ENCODE peak calls at places on chromosomes 16 and 17, in nine cellular contexts. S is endodermal cell, P is fibroblast of lung, I is IMR-90, A is H9, O is tibial nerve, R is astrocyte, C is heart left ventricle, K is prostate gland. B is an unnamed sample.

GRCh38 chr16:50881953-50882352 is 140.1 kb downstream of the CYLD start:
- DNase-seq in S (peak), P (no peak), I (no peak), A (peak), O (no peak), R (no peak), C (no peak), K (no peak), B (no peak)

GRCh38 chr17:66654341-66654740 is 180.6 kb upstream of the CACNG5 start:
- DNase-seq in S (no peak), P (peak), I (peak), A (no peak), O (peak), R (peak), C (no peak), K (no peak), B (no peak)

GRCh38 chr17:31469959-31470358 is 78.5 kb downstream of the RAB11FIP4 start:
- DNase-seq in S (peak), P (no peak), I (no peak), A (peak), O (no peak), R (no peak), C (no peak), K (no peak), B (no peak)

GRCh38 chr16:2278956-2279800 is 11.3 kb upstream of the RNPS1 start:
- DNase-seq in S (peak), P (no peak), I (no peak), A (no peak), O (no peak), R (no peak), C (no peak), K (no peak), B (no peak)

GRCh38 chr17:41015473-41015872 is 6.5 kb upstream of the KRTAP3-1 start:
- DNase-seq in S (no peak), P (no peak), I (no peak), A (no peak), O (no peak), R (no peak), C (no peak), K (no peak), B (no peak)

GRCh38 chr17:49358638-49359247 is 3.3 kb downstream of the ZNF652 start:
- DNase-seq in S (no peak), P (no peak), I (no peak), A (peak), O (no peak), R (no peak), C (no peak), K (no peak), B (no peak)

GRCh38 chr16:87627542-87628245 is 25.4 kb downstream of the JPH3 start:
- DNase-seq in S (no peak), P (no peak), I (no peak), A (no peak), O (no peak), R (no peak), C (no peak), K (no peak), B (no peak)

GRCh38 chr16:25366078-25366477 is 108.4 kb upstream of the ZKSCAN2 start:
- DNase-seq in S (no peak), P (no peak), I (no peak), A (no peak), O (no peak), R (no peak), C (no peak), K (no peak), B (no peak)

GRCh38 chr17:50274142-50274944 is at the start of gene TMEM92:
- DNase-seq in S (peak), P (no peak), I (no peak), A (peak), O (no peak), R (no peak), C (peak), K (no peak), B (no peak)

GRCh38 chr16:27932542-27933178 is 130.9 kb downstream of the GSG1L start:
- DNase-seq in S (no peak), P (no peak), I (no peak), A (no peak), O (no peak), R (no peak), C (no peak), K (no peak), B (peak)

GRCh38 chr17:37650419-37651003 is 7.3 kb upstream of the DDX52 start:
- DNase-seq in S (peak), P (peak), I (peak), A (peak), O (no peak), R (no peak), C (no peak), K (no peak), B (no peak)

GRCh38 chr17:964881-965280 is 14.7 kb downstream of the NXN start:
- DNase-seq in S (peak), P (no peak), I (no peak), A (no peak), O (no peak), R (peak), C (no peak), K (no peak), B (no peak)

GRCh38 chr17:19389386-19389785 is 2.4 kb upstream of the MFAP4 start:
- DNase-seq in S (no peak), P (no peak), I (no peak), A (no peak), O (no peak), R (no peak), C (no peak), K (no peak), B (peak)

GRCh38 chr17:28193241-28193640 is 125.8 kb upstream of the TMEM97 start:
- DNase-seq in S (peak), P (no peak), I (no peak), A (peak), O (peak), R (no peak), C (peak), K (no peak), B (peak)

GRCh38 chr16:77290451-77291110 is 91.4 kb downstream of the SYCE1L start:
- DNase-seq in S (no peak), P (peak), I (peak), A (no peak), O (no peak), R (peak), C (no peak), K (no peak), B (no peak)

GRCh38 chr16:60031751-60032150 is 1297.6 kb upstream of the GOT2 start:
- DNase-seq in S (no peak), P (no peak), I (no peak), A (no peak), O (no peak), R (peak), C (no peak), K (no peak), B (no peak)

GRCh38 chr17:79802736-79803420 is 6.0 kb upstream of the CBX8 start:
- DNase-seq in S (peak), P (no peak), I (no peak), A (peak), O (no peak), R (no peak), C (no peak), K (no peak), B (no peak)

GRCh38 chr16:62404857-62405611 is 368.8 kb upstream of the CDH8 start:
- DNase-seq in S (peak), P (no peak), I (no peak), A (peak), O (no peak), R (no peak), C (no peak), K (no peak), B (no peak)

GRCh38 chr17:9021985-9022552 is 759 bp downstream of the NTN1 start:
- DNase-seq in S (peak), P (peak), I (peak), A (peak), O (no peak), R (peak), C (peak), K (peak), B (peak)

GRCh38 chr17:79970576-79971068 is 65.0 kb downstream of the TBC1D16 start:
- DNase-seq in S (peak), P (peak), I (peak), A (peak), O (no peak), R (no peak), C (no peak), K (no peak), B (no peak)

GRCh38 chr16:74575175-74575804 is 31.6 kb downstream of the GLG1 start:
- DNase-seq in S (no peak), P (no peak), I (no peak), A (no peak), O (no peak), R (no peak), C (no peak), K (no peak), B (no peak)
- TF ChIP-seq CTCF in S (peak), P (no peak), I (no peak), A (peak), O (no peak), R (no peak), C (no peak), K (no peak), B (no peak)

GRCh38 chr16:974001-974601 is 3.3 kb upstream of the LMF1 start:
- DNase-seq in S (no peak), P (no peak), I (no peak), A (no peak), O (no peak), R (no peak), C (no peak), K (no peak), B (no peak)

GRCh38 chr16:971981-972315 is 1.2 kb upstream of the LMF1 start:
- DNase-seq in S (no peak), P (no peak), I (no peak), A (no peak), O (no peak), R (no peak), C (no peak), K (no peak), B (no peak)

GRCh38 chr16:974606-975312 is 4.0 kb upstream of the LMF1 start:
- DNase-seq in S (no peak), P (no peak), I (no peak), A (no peak), O (no peak), R (no peak), C (no peak), K (no peak), B (no peak)

GRCh38 chr16:972316-973002 is 1.7 kb upstream of the LMF1 start:
- DNase-seq in S (no peak), P (no peak), I (no peak), A (no peak), O (no peak), R (no peak), C (no peak), K (no peak), B (no peak)

GRCh38 chr16:973366-973765 is 2.6 kb upstream of the LMF1 start:
- DNase-seq in S (no peak), P (no peak), I (no peak), A (no peak), O (no peak), R (no peak), C (no peak), K (no peak), B (no peak)
- H3K27ac ChIP-seq in S (no peak), P (no peak), I (no peak), A (no peak), O (peak), R (no peak), C (no peak), K (no peak), B (no peak)

DNA sequence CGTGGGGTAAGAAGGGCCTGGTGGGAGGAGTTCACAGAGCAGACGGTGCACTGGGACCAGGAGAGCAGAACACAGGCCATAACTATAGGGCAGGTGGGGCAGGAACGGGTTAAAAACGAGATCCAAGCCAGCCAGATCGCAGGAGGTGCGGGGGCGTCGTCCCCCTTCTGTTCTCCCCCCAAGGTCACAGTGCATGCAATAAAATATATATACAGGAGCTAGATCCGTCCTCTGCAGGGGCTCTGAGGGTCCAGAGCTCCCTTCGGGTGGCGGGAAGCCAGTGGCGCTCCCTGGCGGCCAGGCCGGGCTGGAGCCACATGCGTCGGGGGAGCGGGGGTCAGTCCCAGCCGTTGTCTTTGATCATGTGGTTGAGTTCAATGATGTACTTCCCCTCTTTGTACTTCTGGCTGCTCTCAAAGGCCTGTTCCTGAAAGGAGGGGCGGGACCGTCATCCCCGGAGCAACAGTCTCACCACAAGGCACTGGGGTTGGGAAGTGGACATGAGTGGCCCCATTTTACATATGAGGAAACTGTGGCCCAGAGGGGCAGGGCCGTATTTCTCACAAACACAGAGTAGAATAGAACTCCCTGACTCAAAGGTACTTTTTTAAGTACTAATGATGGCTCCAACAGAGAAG is 768 bp upstream of the TBX6 start:
- DNase-seq in S (peak), P (peak), I (peak), A (peak), O (peak), R (peak), C (peak), K (peak), B (peak)
- TF ChIP-seq CTCF in S (peak), P (peak), I (peak), A (peak), O (peak), R (peak), C (peak), K (peak), B (peak)

GRCh38 chr17:44780845-44781480 is 22.2 kb downstream of the ADAM11 start:
- DNase-seq in S (peak), P (no peak), I (no peak), A (no peak), O (no peak), R (no peak), C (peak), K (no peak), B (no peak)
- H3K27ac ChIP-seq in S (no peak), P (no peak), I (no peak), A (no peak), O (no peak), R (no peak), C (peak), K (no peak), B (peak)

GRCh38 chr17:81258292-81258691 is 19.2 kb downstream of the NDUFAF8 start:
- DNase-seq in S (peak), P (no peak), I (no peak), A (peak), O (no peak), R (no peak), C (no peak), K (no peak), B (no peak)
- TF ChIP-seq CTCF in S (peak), P (no peak), I (no peak), A (peak), O (no peak), R (no peak), C (no peak), K (no peak), B (no peak)

GRCh38 chr17:77388384-77389306 is 247.9 kb downstream of the SEC14L1 start:
- DNase-seq in S (no peak), P (no peak), I (no peak), A (no peak), O (no peak), R (peak), C (peak), K (no peak), B (no peak)
- H3K27ac ChIP-seq in S (peak), P (peak), I (peak), A (no peak), O (peak), R (peak), C (peak), K (peak), B (peak)

B was measured in sigmoid colon.